ENCODE peak calls at places on chromosomes 6 and 20, in eight cellular contexts. B is GM23338, A is right cardiac atrium, Q is mucosa of descending colon, C is brain microvascular endothelial cell, N is cardiac muscle cell, U is body of pancreas, S is tibial artery. G is an unnamed sample.

GRCh38 chr6:2542858-2543218 is 207.9 kb downstream of the MYLK4 start:
- DNase-seq in B (no peak), A (no peak), Q (no peak), C (peak), N (no peak), U (no peak), S (no peak), G (peak)

GRCh38 chr6:166466178-166467122 is 83.7 kb upstream of the MPC1 start:
- DNase-seq in B (no peak), A (no peak), Q (no peak), C (peak), N (peak), U (peak), S (no peak), G (peak)

GRCh38 chr20:45469336-45470261 is at the start of gene WFDC2:
- DNase-seq in B (peak), A (no peak), Q (peak), C (no peak), N (peak), U (peak), S (no peak), G (peak)

GRCh38 chr20:19012671-19013070 is 199.1 kb downstream of the SCP2D1 start:
- DNase-seq in B (no peak), A (no peak), Q (no peak), C (no peak), N (no peak), U (no peak), S (no peak), G (no peak)

GRCh38 chr20:16518068-16518783 is 55.0 kb downstream of the KIF16B start:
- DNase-seq in B (peak), A (no peak), Q (no peak), C (peak), N (peak), U (peak), S (no peak), G (peak)

GRCh38 chr6:89368107-89368506 is 15.6 kb upstream of the UBE2J1 start:
- DNase-seq in B (peak), A (peak), Q (no peak), C (peak), N (peak), U (peak), S (peak), G (peak)

GRCh38 chr6:3977875-3978711 is 100.8 kb downstream of the FAM217A start:
- DNase-seq in B (peak), A (peak), Q (no peak), C (peak), N (peak), U (peak), S (peak), G (peak)

GRCh38 chr20:6515261-6515660 is 252.2 kb upstream of the BMP2 start:
- DNase-seq in B (no peak), A (no peak), Q (no peak), C (no peak), N (no peak), U (no peak), S (no peak), G (no peak)

GRCh38 chr6:56692586-56693245 is 50.0 kb upstream of the DST start:
- DNase-seq in B (no peak), A (no peak), Q (no peak), C (no peak), N (no peak), U (no peak), S (no peak), G (no peak)

GRCh38 chr20:46688151-46689081 is 828 bp downstream of the TP53RK start:
- DNase-seq in B (no peak), A (no peak), Q (no peak), C (peak), N (no peak), U (no peak), S (peak), G (no peak)

GRCh38 chr6:164928041-164928321 is 381.4 kb downstream of the C6orf118 start:
- DNase-seq in B (no peak), A (no peak), Q (no peak), C (no peak), N (no peak), U (no peak), S (no peak), G (no peak)

GRCh38 chr6:111730835-111731234 is 125.2 kb upstream of the TRAF3IP2 start:
- DNase-seq in B (no peak), A (peak), Q (no peak), C (no peak), N (no peak), U (no peak), S (no peak), G (no peak)

GRCh38 chr6:13120483-13121482 is 207.6 kb downstream of the TBC1D7 start:
- DNase-seq in B (peak), A (peak), Q (no peak), C (no peak), N (peak), U (peak), S (no peak), G (no peak)

GRCh38 chr20:41956316-41957050 is 338.3 kb upstream of the CHD6 start:
- DNase-seq in B (peak), A (no peak), Q (no peak), C (no peak), N (peak), U (no peak), S (no peak), G (peak)

GRCh38 chr6:47944846-47945245 is 163.0 kb downstream of the OPN5 start:
- DNase-seq in B (no peak), A (no peak), Q (no peak), C (no peak), N (no peak), U (no peak), S (no peak), G (no peak)

GRCh38 chr6:4820704-4821276 is 44.6 kb downstream of the CDYL start:
- DNase-seq in B (no peak), A (no peak), Q (no peak), C (no peak), N (no peak), U (no peak), S (no peak), G (no peak)

GRCh38 chr6:24940311-24940917 is 4.7 kb upstream of the RIPOR2 start:
- DNase-seq in B (no peak), A (no peak), Q (no peak), C (no peak), N (no peak), U (no peak), S (no peak), G (no peak)

GRCh38 chr6:41497994-41498393 is 48.2 kb upstream of the FOXP4 start:
- DNase-seq in B (no peak), A (no peak), Q (no peak), C (peak), N (no peak), U (no peak), S (no peak), G (no peak)

GRCh38 chr6:115819506-115819905 is 241.2 kb downstream of the FRK start:
- DNase-seq in B (no peak), A (no peak), Q (no peak), C (no peak), N (no peak), U (no peak), S (no peak), G (no peak)

GRCh38 chr20:61185841-61186601 is 66.0 kb upstream of the CDH4 start:
- DNase-seq in B (no peak), A (no peak), Q (no peak), C (peak), N (no peak), U (peak), S (no peak), G (no peak)
- H3K4me3 ChIP-seq in B (no peak), A (no peak), Q (no peak), C (no peak), N (no peak), U (no peak), S (no peak), G (no peak)

GRCh38 chr6:33163540-33163939 is 28.7 kb downstream of the COL11A2 start:
- DNase-seq in B (no peak), A (no peak), Q (no peak), C (no peak), N (no peak), U (no peak), S (no peak), G (no peak)

GRCh38 chr6:33160096-33160495 is 32.2 kb downstream of the COL11A2 start:
- DNase-seq in B (no peak), A (no peak), Q (no peak), C (no peak), N (no peak), U (no peak), S (no peak), G (no peak)

GRCh38 chr6:33162471-33162870 is 29.8 kb downstream of the COL11A2 start:
- DNase-seq in B (no peak), A (no peak), Q (no peak), C (no peak), N (no peak), U (no peak), S (no peak), G (no peak)

GRCh38 chr6:33161354-33162320 is 30.6 kb downstream of the COL11A2 start:
- DNase-seq in B (peak), A (peak), Q (peak), C (peak), N (peak), U (peak), S (peak), G (peak)

DNA sequence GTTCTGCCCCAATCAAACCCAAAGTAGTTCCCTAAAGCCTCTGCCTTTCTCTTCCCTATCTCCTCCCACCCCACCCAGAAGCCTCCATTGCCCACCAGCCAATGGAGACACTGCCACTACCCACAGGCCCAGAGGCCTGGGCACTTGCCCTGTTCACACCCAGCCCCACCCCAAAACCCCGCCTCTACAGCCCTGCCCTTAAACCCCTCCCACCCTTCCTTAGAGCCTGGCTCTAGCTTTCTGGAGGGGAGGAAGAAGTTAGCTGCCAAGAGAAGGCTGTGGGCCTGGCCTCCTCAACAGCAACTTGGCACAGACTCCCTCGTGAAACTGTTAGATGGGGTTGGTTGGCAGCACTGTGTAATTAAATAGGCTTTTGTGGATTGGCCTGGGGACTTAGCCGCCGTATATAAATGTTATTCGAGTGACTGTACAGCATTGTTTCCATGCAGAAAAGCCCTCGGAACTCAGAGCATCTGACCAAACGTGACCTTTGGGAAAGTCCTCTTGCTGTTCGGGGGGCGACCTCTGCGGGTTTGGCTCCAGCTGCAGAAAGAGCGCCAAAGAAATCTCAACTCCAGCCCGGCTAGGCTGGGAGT is 31.4 kb downstream of the COL11A2 start:
- DNase-seq in B (peak), A (peak), Q (peak), C (peak), N (no peak), U (peak), S (peak), G (no peak)
- H3K4me3 ChIP-seq in B (peak), A (no peak), Q (no peak), C (peak), N (no peak), U (no peak), S (peak), G (no peak)

GRCh38 chr6:32460528-32460927 is 20.8 kb downstream of the HLA-DRA start:
- DNase-seq in B (peak), A (no peak), Q (no peak), C (no peak), N (no peak), U (no peak), S (no peak), G (no peak)

GRCh38 chr6:32462609-32463008 is 22.9 kb downstream of the HLA-DRA start:
- DNase-seq in B (peak), A (no peak), Q (no peak), C (no peak), N (peak), U (no peak), S (no peak), G (no peak)

GRCh38 chr6:32461493-32461892 is 21.8 kb downstream of the HLA-DRA start:
- DNase-seq in B (no peak), A (no peak), Q (no peak), C (no peak), N (no peak), U (no peak), S (no peak), G (no peak)

GRCh38 chr6:32457054-32457453 is 17.4 kb downstream of the HLA-DRA start:
- DNase-seq in B (no peak), A (no peak), Q (no peak), C (no peak), N (no peak), U (no peak), S (no peak), G (no peak)

GRCh38 chr6:32459781-32460424 is 20.2 kb downstream of the HLA-DRA start:
- DNase-seq in B (no peak), A (peak), Q (no peak), C (no peak), N (no peak), U (no peak), S (no peak), G (no peak)
- H3K4me3 ChIP-seq in B (no peak), A (peak), Q (no peak), C (no peak), N (no peak), U (no peak), S (no peak), G (no peak)

GRCh38 chr6:141264101-141264500 is 868.6 kb upstream of the GJE1 start:
- DNase-seq in B (no peak), A (no peak), Q (no peak), C (no peak), N (no peak), U (no peak), S (no peak), G (no peak)

GRCh38 chr6:141267420-141267819 is 865.3 kb upstream of the GJE1 start:
- DNase-seq in B (no peak), A (no peak), Q (no peak), C (no peak), N (no peak), U (no peak), S (no peak), G (no peak)

GRCh38 chr6:141261672-141262060 is 871.1 kb upstream of the GJE1 start:
- DNase-seq in B (no peak), A (no peak), Q (no peak), C (no peak), N (no peak), U (no peak), S (no peak), G (no peak)

GRCh38 chr6:141269684-141270083 is 863.0 kb upstream of the GJE1 start:
- DNase-seq in B (no peak), A (no peak), Q (no peak), C (no peak), N (no peak), U (no peak), S (no peak), G (no peak)

DNA sequence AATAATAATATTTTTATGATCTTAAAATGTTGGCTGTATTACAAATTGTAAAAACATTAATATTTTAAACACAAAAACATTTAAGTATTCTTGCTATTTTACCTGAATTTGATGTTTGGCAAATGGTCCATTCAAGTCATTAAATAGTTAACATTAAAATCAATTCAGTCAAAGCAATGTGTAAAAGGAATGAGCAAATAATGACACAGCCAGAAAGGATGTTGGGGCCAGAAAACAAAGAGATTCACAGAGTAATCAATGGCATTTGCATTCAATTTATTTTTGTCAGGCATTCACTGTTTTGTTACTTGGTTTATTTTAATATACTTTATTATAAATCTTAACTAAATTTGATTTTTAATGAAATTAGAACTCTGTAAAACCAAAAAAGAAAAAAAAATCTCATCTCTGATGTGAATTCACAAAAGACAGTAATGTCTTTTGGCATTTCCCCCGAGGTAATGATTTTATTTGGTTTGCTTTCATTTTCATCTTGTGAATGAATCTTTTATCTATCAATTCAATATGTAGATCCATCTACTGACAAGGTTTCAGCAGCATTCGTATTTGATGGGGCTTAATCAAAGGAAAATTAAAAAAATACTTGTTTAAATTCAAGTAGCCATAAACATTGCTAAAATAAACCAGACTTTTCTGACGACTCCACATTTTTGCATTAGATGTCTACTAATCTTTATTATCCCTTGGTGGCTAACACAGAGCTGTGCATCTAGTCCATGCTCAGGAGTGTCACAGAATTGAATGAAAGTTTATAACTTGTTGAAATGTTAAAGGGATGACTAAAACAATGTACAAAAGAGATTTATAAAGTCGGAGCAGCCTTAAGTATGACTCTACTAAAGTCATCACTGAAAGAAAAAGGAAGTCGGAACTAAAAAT is 866.7 kb upstream of the GJE1 start:
- DNase-seq in B (peak), A (no peak), Q (no peak), C (no peak), N (no peak), U (no peak), S (no peak), G (no peak)
- H3K4me3 ChIP-seq in B (no peak), A (peak), Q (no peak), C (peak), N (no peak), U (no peak), S (peak), G (no peak)

GRCh38 chr20:56733967-56734366 is 104.9 kb downstream of the TFAP2C start:
- DNase-seq in B (peak), A (no peak), Q (no peak), C (no peak), N (no peak), U (no peak), S (no peak), G (no peak)

GRCh38 chr20:56731041-56731440 is 101.9 kb downstream of the TFAP2C start:
- DNase-seq in B (no peak), A (no peak), Q (no peak), C (no peak), N (no peak), U (no peak), S (no peak), G (no peak)

GRCh38 chr20:56736285-56736857 is 107.3 kb downstream of the TFAP2C start:
- DNase-seq in B (peak), A (no peak), Q (no peak), C (no peak), N (no peak), U (no peak), S (no peak), G (no peak)

GRCh38 chr20:56731496-56731895 is 102.4 kb downstream of the TFAP2C start:
- DNase-seq in B (no peak), A (no peak), Q (no peak), C (no peak), N (no peak), U (no peak), S (no peak), G (no peak)

GRCh38 chr20:56735087-56735642 is 106.1 kb downstream of the TFAP2C start:
- DNase-seq in B (peak), A (no peak), Q (no peak), C (no peak), N (no peak), U (no peak), S (no peak), G (peak)
- H3K4me3 ChIP-seq in B (no peak), A (no peak), Q (no peak), C (no peak), N (no peak), U (no peak), S (no peak), G (no peak)

DNA sequence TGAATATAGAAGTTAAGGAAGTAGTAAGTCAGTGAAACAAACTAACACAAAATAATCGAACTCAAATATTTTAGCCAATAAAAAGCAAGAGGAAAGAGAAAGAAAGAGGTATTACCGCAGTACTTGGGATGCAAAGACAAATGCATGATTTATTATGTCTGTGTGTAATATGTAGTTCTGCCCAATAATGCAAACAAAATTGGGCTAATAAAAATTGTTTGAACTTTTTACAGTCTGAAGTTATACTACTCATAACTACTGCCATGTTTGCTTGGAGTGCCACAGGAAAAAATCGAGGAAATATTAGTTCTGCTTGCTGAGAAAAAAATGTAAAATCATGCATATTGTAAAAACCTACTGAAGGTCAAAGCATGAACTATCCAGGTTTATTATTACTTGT is 360.3 kb upstream of the KCNQ5 start:
- DNase-seq in B (no peak), A (no peak), Q (no peak), C (no peak), N (no peak), U (no peak), S (no peak), G (no peak)
- H3K4me3 ChIP-seq in B (no peak), A (no peak), Q (no peak), C (no peak), N (no peak), U (no peak), S (no peak), G (no peak)

GRCh38 chr6:17167327-17167979 is 65.6 kb downstream of the STMND1 start:
- DNase-seq in B (peak), A (peak), Q (no peak), C (peak), N (peak), U (peak), S (no peak), G (peak)
- H3K4me3 ChIP-seq in B (no peak), A (no peak), Q (no peak), C (no peak), N (no peak), U (no peak), S (no peak), G (no peak)